ENCODE peak calls at places on chromosomes 5 and 9, in seven cellular contexts. F is activated T-cell treated with anti-CD3 and anti-CD28 coated beads for 24 hours, L is T-helper 22 cell, R is T-cell, S is HT-29, A is GM10248, I is HFF-Myc. G is an unnamed sample.
A peak's percentile ranks its signal among the peaks of the same experiment; 100 is the strongest.

GRCh38 chr5:80055491-80056170 is 20.5 kb downstream of the THBS4 start:
- DNase-seq in F (no peak), L (no peak), R (no peak), S (no peak), A (no peak), I (no peak), G (no peak)

GRCh38 chr5:157900644-157901043 is 41.7 kb upstream of the CLINT1 start:
- DNase-seq in F (no peak), L (no peak), R (no peak), S (no peak), A (no peak), I (no peak), G (no peak)

GRCh38 chr5:135053278-135053677 is 19.2 kb upstream of the PITX1 start:
- DNase-seq in F (no peak), L (no peak), R (no peak), S (no peak), A (peak; percentile 80), I (no peak), G (no peak)

GRCh38 chr9:38443181-38443580 is 18.9 kb upstream of the IGFBPL1 start:
- DNase-seq in F (no peak), L (no peak), R (no peak), S (peak; percentile 27), A (no peak), I (peak; percentile 3), G (no peak)

GRCh38 chr9:127444921-127445850 is 6.0 kb downstream of the RPL12 start:
- DNase-seq in F (no peak), L (no peak), R (no peak), S (peak; percentile 32), A (no peak), I (no peak), G (no peak)

GRCh38 chr5:87127426-87127825 is 140.3 kb upstream of the RASA1 start:
- DNase-seq in F (no peak), L (no peak), R (no peak), S (no peak), A (no peak), I (no peak), G (peak; percentile 32)

GRCh38 chr9:127698985-127699670 is 7.7 kb upstream of the CFAP157 start:
- DNase-seq in F (peak; percentile 82), L (peak; percentile 70), R (peak; percentile 78), S (peak; percentile 97), A (peak; percentile 96), I (peak; percentile 94), G (peak; percentile 92)

GRCh38 chr5:2131826-2132496 is 249.2 kb upstream of the IRX4 start:
- DNase-seq in F (no peak), L (no peak), R (no peak), S (no peak), A (no peak), I (no peak), G (no peak)

GRCh38 chr9:3960661-3961144 is 339.2 kb downstream of the GLIS3 start:
- DNase-seq in F (no peak), L (no peak), R (no peak), S (no peak), A (no peak), I (no peak), G (no peak)

GRCh38 chr9:24879591-24879990 is 333.9 kb upstream of the IZUMO3 start:
- DNase-seq in F (no peak), L (no peak), R (no peak), S (no peak), A (no peak), I (no peak), G (no peak)

GRCh38 chr5:74286734-74287705 is 353.5 kb downstream of the ENC1 start:
- DNase-seq in F (no peak), L (no peak), R (no peak), S (no peak), A (no peak), I (no peak), G (no peak)

GRCh38 chr5:94040591-94041148 is 299.3 kb upstream of the POU5F2 start:
- DNase-seq in F (no peak), L (no peak), R (no peak), S (no peak), A (no peak), I (no peak), G (no peak)

GRCh38 chr9:27787941-27788340 is 214.7 kb upstream of the C9orf72 start:
- DNase-seq in F (no peak), L (no peak), R (no peak), S (no peak), A (no peak), I (no peak), G (no peak)

GRCh38 chr9:73183917-73184861 is 32.5 kb downstream of the ANXA1 start:
- DNase-seq in F (no peak), L (no peak), R (no peak), S (peak; percentile 66), A (peak; percentile 18), I (no peak), G (peak; percentile 8)

GRCh38 chr9:134564431-134565170 is 77.0 kb upstream of the COL5A1 start:
- DNase-seq in F (no peak), L (no peak), R (no peak), S (no peak), A (no peak), I (no peak), G (peak; percentile 62)

GRCh38 chr9:75071530-75072122 is 16.3 kb downstream of the NMRK1 start:
- DNase-seq in F (peak; percentile 49), L (no peak), R (peak; percentile 37), S (peak; percentile 94), A (no peak), I (no peak), G (no peak)

GRCh38 chr5:6686916-6687409 is 26.3 kb upstream of the TENT4A start:
- DNase-seq in F (no peak), L (no peak), R (no peak), S (peak; percentile 59), A (no peak), I (no peak), G (no peak)

GRCh38 chr5:116280149-116280803 is 195.5 kb downstream of the COMMD10 start:
- DNase-seq in F (no peak), L (no peak), R (no peak), S (no peak), A (no peak), I (no peak), G (no peak)

GRCh38 chr9:116155700-116156045 is 2.1 kb downstream of the PAPPA start:
- DNase-seq in F (no peak), L (no peak), R (no peak), S (no peak), A (no peak), I (no peak), G (no peak)

GRCh38 chr9:19174127-19174921 is 47.0 kb upstream of the PLIN2 start:
- DNase-seq in F (peak; percentile 17), L (no peak), R (no peak), S (peak; percentile 73), A (peak; percentile 77), I (peak; percentile 49), G (peak; percentile 65)

GRCh38 chr5:1166370-1166769 is 35.0 kb upstream of the SLC6A19 start:
- DNase-seq in F (no peak), L (no peak), R (no peak), S (no peak), A (no peak), I (no peak), G (no peak)

GRCh38 chr5:144832416-144832815 is 661.7 kb downstream of the KCTD16 start:
- DNase-seq in F (no peak), L (no peak), R (no peak), S (no peak), A (no peak), I (no peak), G (no peak)

GRCh38 chr9:22142681-22143080 is 133.6 kb upstream of the CDKN2B start:
- DNase-seq in F (no peak), L (no peak), R (no peak), S (no peak), A (no peak), I (no peak), G (no peak)

GRCh38 chr9:129989740-129990139 is 53.2 kb downstream of the FNBP1 start:
- DNase-seq in F (no peak), L (no peak), R (no peak), S (no peak), A (no peak), I (no peak), G (no peak)

GRCh38 chr5:179549973-179550510 is 312 bp upstream of the RUFY1 start:
- DNase-seq in F (peak; percentile 59), L (no peak), R (no peak), S (peak; percentile 55), A (peak; percentile 71), I (no peak), G (no peak)

GRCh38 chr9:36091028-36091953 is 45.2 kb upstream of the GLIPR2 start:
- DNase-seq in F (no peak), L (no peak), R (no peak), S (no peak), A (no peak), I (no peak), G (peak; percentile 78)

GRCh38 chr5:77645158-77645994 is 6.9 kb upstream of the OTP start:
- DNase-seq in F (no peak), L (no peak), R (peak; percentile 10), S (no peak), A (peak; percentile 85), I (no peak), G (no peak)